ENCODE peak calls at places on chromosome 12, in five cellular contexts. F is A549, V is pancreas, Y is HFFc6, D is chondrocyte. M is an unnamed sample.
A peak's percentile ranks its signal among the peaks of the same experiment; 100 is the strongest.

GRCh38 chr12:64318605-64319004 is 72.0 kb downstream of the C12orf56 start:
- DNase-seq in F (peak; percentile 41), V (no peak), Y (no peak), D (no peak), M (no peak)

GRCh38 chr12:56487448-56488040 is 417 bp downstream of the GLS2 start:
- DNase-seq in F (no peak), V (peak; percentile 56), Y (no peak), D (peak; percentile 89), M (no peak)

GRCh38 chr12:50999139-50999538 is 27.0 kb downstream of the SLC11A2 start:
- DNase-seq in F (no peak), V (no peak), Y (no peak), D (no peak), M (no peak)

GRCh38 chr12:109822951-109823411 is 10.2 kb downstream of the TRPV4 start:
- DNase-seq in F (peak; percentile 43), V (peak; percentile 73), Y (no peak), D (no peak), M (no peak)

GRCh38 chr12:18158774-18159557 is 69.0 kb upstream of the RERGL start:
- DNase-seq in F (peak; percentile 50), V (no peak), Y (no peak), D (no peak), M (no peak)

GRCh38 chr12:43283206-43283605 is 268.8 kb downstream of the ADAMTS20 start:
- DNase-seq in F (no peak), V (no peak), Y (no peak), D (no peak), M (no peak)

GRCh38 chr12:120164293-120164692 is 30.2 kb downstream of the GCN1 start:
- DNase-seq in F (no peak), V (no peak), Y (no peak), D (no peak), M (no peak)

GRCh38 chr12:65656904-65657351 is 167.4 kb upstream of the HMGA2 start:
- DNase-seq in F (peak; percentile 66), V (no peak), Y (peak; percentile 99), D (no peak), M (peak; percentile 69)

GRCh38 chr12:107372229-107372658 is 278.9 kb upstream of the CRY1 start:
- DNase-seq in F (no peak), V (no peak), Y (no peak), D (no peak), M (no peak)

GRCh38 chr12:54608786-54609185 is 20.3 kb upstream of the PPP1R1A start:
- DNase-seq in F (no peak), V (no peak), Y (no peak), D (no peak), M (no peak)

GRCh38 chr12:111368291-111368683 is 608 bp downstream of the PHETA1 start:
- DNase-seq in F (no peak), V (no peak), Y (no peak), D (no peak), M (no peak)

DNA sequence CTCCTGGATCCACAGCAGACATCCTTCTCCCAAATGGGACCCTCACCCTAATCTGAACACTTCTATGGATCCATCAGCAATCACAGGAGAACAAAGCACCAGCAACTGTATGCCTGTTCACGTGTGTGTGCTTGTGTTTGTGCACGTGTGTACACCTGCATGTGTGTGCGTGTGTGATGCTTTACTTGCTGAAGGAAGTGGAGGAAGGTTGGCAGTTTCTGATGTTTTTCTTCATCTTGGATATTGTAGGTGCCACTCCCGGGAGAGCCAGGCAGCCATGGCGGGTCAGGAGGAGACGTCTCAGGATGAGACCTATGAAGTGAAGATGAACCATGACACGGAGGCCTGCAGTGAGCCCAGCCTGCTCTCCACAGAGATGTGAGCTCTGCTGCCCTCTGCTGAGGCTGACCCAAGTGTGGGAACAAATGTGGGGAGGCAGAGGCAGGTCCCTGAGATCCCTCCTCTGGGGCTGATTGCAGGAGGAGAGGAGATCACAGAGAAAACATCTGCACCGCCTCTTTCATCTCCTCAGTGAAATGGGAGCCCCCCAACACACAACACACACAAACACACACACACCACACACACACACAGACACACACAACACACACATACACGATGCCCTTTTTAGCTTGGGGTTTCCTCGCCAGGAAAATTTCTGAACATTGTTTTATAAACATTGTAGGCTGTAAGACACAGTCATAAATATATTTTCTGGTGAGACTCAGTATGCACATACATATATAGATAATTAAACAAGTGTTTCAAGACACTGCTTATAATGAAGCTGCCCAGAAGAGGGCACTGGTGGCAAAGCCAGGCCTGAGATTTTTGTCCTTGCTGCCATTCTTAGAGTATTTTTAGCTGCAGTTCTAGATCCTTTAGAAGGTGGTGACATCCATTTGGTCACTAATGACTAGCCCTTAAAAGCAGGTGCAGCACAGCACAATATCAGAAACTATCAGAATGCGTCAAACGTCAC is 112.2 kb upstream of the FKBP4 start:
- DNase-seq in F (peak; percentile 68), V (no peak), Y (peak; percentile 55), D (no peak), M (no peak)
- TF ChIP-seq CTCF in F (peak; percentile 30), V (peak; percentile 15), Y (peak; percentile 73), D (peak; percentile 75), M (peak; percentile 34)

GRCh38 chr12:86917121-86917520 is 660.9 kb upstream of the MGAT4C start:
- DNase-seq in F (no peak), V (no peak), Y (no peak), D (no peak), M (no peak)

GRCh38 chr12:86914716-86915115 is 658.5 kb upstream of the MGAT4C start:
- DNase-seq in F (peak; percentile 56), V (no peak), Y (peak; percentile 1), D (no peak), M (peak; percentile 0)
- TF ChIP-seq CTCF in F (peak; percentile 52), V (no peak), Y (peak; percentile 45), D (peak; percentile 87), M (peak; percentile 32)

GRCh38 chr12:95303476-95303875 is 85.9 kb downstream of the VEZT start:
- DNase-seq in F (no peak), V (no peak), Y (peak; percentile 5), D (no peak), M (no peak)
- TF ChIP-seq CTCF in F (no peak), V (no peak), Y (no peak), D (no peak), M (no peak)

DNA sequence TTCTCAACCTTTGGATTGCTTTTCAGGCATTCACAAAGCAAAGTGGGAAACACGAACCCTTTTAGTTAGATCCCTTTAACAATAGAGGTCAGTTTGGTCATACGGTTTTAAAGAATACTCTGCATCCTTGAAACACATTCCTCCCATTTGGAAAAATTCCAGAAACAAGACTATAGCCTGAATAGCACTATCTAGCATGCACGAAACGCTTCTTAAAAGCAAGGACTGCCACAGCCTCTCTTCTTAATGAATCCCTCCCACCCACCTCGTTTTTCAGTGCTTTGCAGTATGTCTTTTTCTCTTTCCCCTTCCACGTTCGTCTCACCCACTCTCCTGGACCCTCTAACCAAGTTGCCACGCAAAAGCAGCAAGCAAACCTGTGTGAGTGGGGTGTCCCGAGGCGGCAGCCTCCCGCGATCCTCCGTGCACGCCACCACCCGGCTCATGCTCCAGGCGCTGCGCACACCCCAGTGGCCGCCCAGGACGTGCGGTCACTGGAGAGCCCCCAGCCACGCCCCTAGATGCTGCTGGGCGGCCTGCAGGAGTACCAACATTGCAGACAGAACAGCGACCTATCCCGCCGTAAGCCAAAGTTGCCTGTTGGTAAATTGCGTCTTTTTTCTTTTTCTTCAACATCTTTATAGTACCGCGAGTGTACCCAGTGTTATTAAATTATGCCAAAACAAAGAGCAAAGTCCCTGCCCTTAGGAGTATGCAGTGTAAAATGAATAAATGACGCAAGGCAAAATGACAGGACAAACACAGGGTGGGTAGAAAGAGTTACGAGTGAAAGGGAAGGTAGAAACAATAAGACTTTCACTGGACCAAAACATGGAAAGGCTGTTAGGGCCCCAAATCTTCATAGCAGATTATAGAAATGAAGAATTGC is at the start of gene SLC38A4:
- DNase-seq in F (no peak), V (peak; percentile 39), Y (peak; percentile 46), D (no peak), M (peak; percentile 7)
- TF ChIP-seq CTCF in F (no peak), V (no peak), Y (peak; percentile 46), D (peak; percentile 69), M (peak; percentile 24)

DNA sequence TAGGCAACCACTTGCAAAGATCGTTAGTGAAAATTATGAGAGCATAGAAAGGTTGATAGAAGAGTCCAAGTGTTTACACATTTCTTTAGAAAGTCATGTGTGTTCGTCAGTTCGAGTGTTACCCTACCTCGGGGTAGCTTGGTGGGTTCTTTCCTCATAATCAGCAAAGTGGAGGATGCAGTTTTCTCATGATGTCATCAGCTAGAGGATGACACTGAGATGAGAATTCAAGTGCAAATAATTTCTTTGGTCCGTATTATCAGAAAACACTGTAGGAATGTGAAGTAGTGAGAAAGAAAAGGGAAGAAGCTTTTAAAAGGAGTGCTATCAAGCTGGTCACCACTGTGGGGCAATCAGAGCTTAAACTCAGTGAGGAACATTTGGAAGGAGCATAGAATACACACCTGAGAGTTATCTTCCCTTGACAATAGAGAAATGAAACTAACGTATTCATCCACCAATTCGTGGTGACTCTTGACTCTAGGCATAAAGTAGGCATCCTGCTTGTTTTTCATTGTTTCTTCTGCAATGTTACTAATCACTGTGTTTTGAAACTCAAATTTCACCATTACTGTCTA is 1340.9 kb upstream of the TMEM132C start:
- DNase-seq in F (peak; percentile 6), V (no peak), Y (no peak), D (no peak), M (no peak)
- TF ChIP-seq CTCF in F (no peak), V (no peak), Y (no peak), D (no peak), M (no peak)

M was measured in AG09319.